ENCODE peak calls at places on chromosome 6, in four cellular contexts. T, N, H and P are unnamed samples.

GRCh38 chr6:148761532-148761951 is 14.7 kb downstream of the UST start:
- DNase-seq in T (no peak), N (peak; percentile 35), H (no peak), P (no peak)

GRCh38 chr6:169619650-169620049 is 82.2 kb downstream of the WDR27 start:
- DNase-seq in T (no peak), N (no peak), H (no peak), P (no peak)

GRCh38 chr6:47277702-47278101 is 32.0 kb downstream of the TNFRSF21 start:
- DNase-seq in T (no peak), N (no peak), H (no peak), P (no peak)

GRCh38 chr6:160520043-160520904 is 143.8 kb downstream of the LPA start:
- DNase-seq in T (peak; percentile 9), N (peak; percentile 79), H (peak; percentile 25), P (peak; percentile 49)

GRCh38 chr6:6090861-6091607 is 84.3 kb upstream of the NRN1 start:
- DNase-seq in T (no peak), N (no peak), H (no peak), P (no peak)

GRCh38 chr6:45436544-45437440 is 59.1 kb upstream of the SUPT3H start:
- DNase-seq in T (no peak), N (peak; percentile 9), H (peak; percentile 68), P (no peak)

GRCh38 chr6:148251286-148251685 is 91.4 kb upstream of the SASH1 start:
- DNase-seq in T (no peak), N (no peak), H (peak; percentile 42), P (no peak)

GRCh38 chr6:36998723-36999466 is 6.6 kb upstream of the FGD2 start:
- DNase-seq in T (no peak), N (no peak), H (no peak), P (no peak)

GRCh38 chr6:135451617-135452190 is 45.8 kb downstream of the AHI1 start:
- DNase-seq in T (no peak), N (no peak), H (peak; percentile 63), P (no peak)

GRCh38 chr6:13910443-13910842 is 14.3 kb upstream of the RNF182 start:
- DNase-seq in T (no peak), N (no peak), H (no peak), P (no peak)

GRCh38 chr6:70700922-70701876 is 33.5 kb downstream of the SMAP1 start:
- DNase-seq in T (no peak), N (no peak), H (no peak), P (peak; percentile 44)

GRCh38 chr6:165059032-165059431 is 250.4 kb downstream of the C6orf118 start:
- DNase-seq in T (no peak), N (no peak), H (no peak), P (no peak)

GRCh38 chr6:159642995-159643394 is 50.0 kb downstream of the SOD2 start:
- DNase-seq in T (no peak), N (no peak), H (no peak), P (no peak)

GRCh38 chr6:5271926-5272325 is 10.6 kb downstream of the FARS2 start:
- DNase-seq in T (no peak), N (no peak), H (no peak), P (no peak)

GRCh38 chr6:122749451-122750050 is 30.0 kb upstream of the FABP7 start:
- DNase-seq in T (no peak), N (no peak), H (no peak), P (no peak)

GRCh38 chr6:169700296-169700695 is 1.5 kb downstream of the WDR27 start:
- DNase-seq in T (no peak), N (no peak), H (peak; percentile 24), P (no peak)

GRCh38 chr6:2026133-2026532 is 219.3 kb downstream of the GMDS start:
- DNase-seq in T (no peak), N (no peak), H (no peak), P (no peak)

GRCh38 chr6:79065232-79065631 is 12.8 kb downstream of the PHIP start:
- DNase-seq in T (no peak), N (no peak), H (peak; percentile 49), P (no peak)

GRCh38 chr6:43933111-43933885 is 163.3 kb downstream of the VEGFA start:
- DNase-seq in T (no peak), N (no peak), H (no peak), P (no peak)

GRCh38 chr6:6005467-6006427 is 978 bp downstream of the NRN1 start:
- DNase-seq in T (no peak), N (no peak), H (peak; percentile 24), P (no peak)

GRCh38 chr6:168007592-168008338 is 10.3 kb downstream of the KIF25 start:
- DNase-seq in T (no peak), N (no peak), H (peak; percentile 60), P (no peak)

GRCh38 chr6:150830409-150831165 is 34.9 kb upstream of the MTHFD1L start:
- DNase-seq in T (no peak), N (no peak), H (no peak), P (no peak)

GRCh38 chr6:76885861-76886301 is 577.4 kb downstream of the HTR1B start:
- DNase-seq in T (peak; percentile 2), N (no peak), H (no peak), P (no peak)

GRCh38 chr6:157732007-157732406 is 91.0 kb upstream of the SNX9 start:
- DNase-seq in T (no peak), N (no peak), H (no peak), P (no peak)

GRCh38 chr6:94269256-94269655 is 849.9 kb upstream of the EPHA7 start:
- DNase-seq in T (no peak), N (no peak), H (no peak), P (no peak)

GRCh38 chr6:10412948-10413849 is 1.7 kb downstream of the TFAP2A start:
- DNase-seq in T (no peak), N (no peak), H (no peak), P (no peak)

GRCh38 chr6:55913213-55914195 is 38.1 kb upstream of the BMP5 start:
- DNase-seq in T (no peak), N (no peak), H (no peak), P (no peak)

GRCh38 chr6:134317471-134318131 is at the start of gene SGK1:
- DNase-seq in T (no peak), N (peak; percentile 32), H (peak; percentile 29), P (no peak)

GRCh38 chr6:80789912-80790635 is 683.6 kb downstream of the BCKDHB start:
- DNase-seq in T (no peak), N (no peak), H (no peak), P (peak; percentile 14)

GRCh38 chr6:7932625-7933024 is 22.0 kb upstream of the TXNDC5 start:
- DNase-seq in T (no peak), N (no peak), H (no peak), P (no peak)

DNA sequence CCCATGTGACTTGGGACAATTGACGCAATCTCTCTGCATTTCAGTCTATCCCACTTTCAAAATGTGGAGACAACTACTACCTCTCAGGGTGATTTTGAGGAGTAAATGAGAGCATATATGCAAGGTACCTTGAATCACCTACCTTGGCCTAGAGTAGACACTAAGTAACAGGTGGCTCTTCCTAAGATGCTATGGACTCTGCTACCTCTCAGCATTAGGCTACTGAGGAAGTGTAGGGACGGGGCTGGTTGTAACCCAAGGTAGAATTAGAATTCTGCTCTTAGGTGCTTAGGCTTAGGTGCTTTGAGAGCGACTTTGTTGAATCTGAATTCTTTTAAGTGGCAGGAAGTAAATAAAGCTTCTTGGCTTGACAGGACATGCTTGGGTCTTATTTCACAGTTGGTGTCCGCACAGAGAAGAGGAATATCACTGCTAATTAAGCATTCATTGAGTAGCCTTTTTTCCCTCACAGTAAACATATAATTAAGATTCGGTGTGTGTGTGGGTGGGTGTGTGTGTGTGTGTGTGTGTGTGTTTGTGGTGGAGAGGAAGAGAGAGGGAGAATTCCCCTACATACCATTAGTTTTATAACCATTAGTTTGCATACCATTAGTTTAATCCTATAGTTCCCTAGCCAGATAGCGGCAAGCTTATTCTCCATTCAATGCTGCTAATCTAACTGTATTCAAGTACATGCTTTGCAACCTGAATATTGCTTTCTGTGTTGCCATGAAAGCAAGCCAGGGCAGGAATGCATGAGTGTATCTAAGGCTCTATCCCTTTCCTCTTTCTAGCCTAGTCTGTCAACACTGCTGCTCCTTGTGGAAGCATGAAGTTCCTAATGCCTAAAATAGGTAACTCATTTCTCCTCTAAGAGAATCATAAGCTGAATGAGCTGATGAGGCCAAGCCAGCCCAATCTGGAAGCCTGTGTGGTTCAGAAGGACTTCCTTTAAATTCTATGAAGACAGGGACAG is 112.5 kb downstream of the IPCEF1 start:
- DNase-seq in T (no peak), N (no peak), H (no peak), P (no peak)
- H3K4me1 ChIP-seq in T (no peaks in the 10 kb centered on the region), N (peaks cover 68% of the 10 kb centered on the region), H (no peaks in the 10 kb centered on the region), P (no peaks in the 10 kb centered on the region)

GRCh38 chr6:71887006-71887743 is 825 bp downstream of the RIMS1 start:
- DNase-seq in T (no peak), N (no peak), H (peak; percentile 1), P (no peak)
- H3K4me3 ChIP-seq in T (peak overlapping the region; percentile 68), N (no peak overlapping the region), H (peak overlapping the region; percentile 8), P (peak overlapping the region; percentile 34)

DNA sequence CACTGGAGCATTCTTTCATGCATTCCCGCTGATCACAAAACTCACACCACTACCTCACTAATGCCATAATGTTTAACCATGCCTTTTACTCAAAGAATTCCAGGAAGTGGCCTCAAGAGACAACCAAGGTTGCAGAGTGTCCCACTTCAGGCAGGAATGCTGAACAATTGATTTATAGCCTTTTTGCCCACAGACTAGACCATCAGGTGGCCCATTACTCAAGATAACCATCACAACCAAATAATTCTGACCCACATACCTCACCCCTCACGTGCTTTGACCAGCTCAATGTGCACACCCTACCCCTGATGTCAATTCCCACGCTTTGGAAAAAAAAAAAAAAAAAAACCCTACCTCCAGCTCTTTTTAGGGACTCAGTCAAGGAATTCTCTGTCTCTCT is 220.6 kb upstream of the UFL1 start:
- DNase-seq in T (no peak), N (no peak), H (no peak), P (no peak)
- TF ChIP-seq CTCF in T (no peak), N (no peak), H (no peak), P (no peak)

GRCh38 chr6:138468320-138469015 is 30.8 kb downstream of the NHSL1 start:
- DNase-seq in T (no peak), N (no peak), H (no peak), P (no peak)
- H3K4me1 ChIP-seq in T (no peaks in the 10 kb centered on the region), N (no peaks in the 10 kb centered on the region), H (peaks cover 5% of the 10 kb centered on the region), P (no peaks in the 10 kb centered on the region)

DNA sequence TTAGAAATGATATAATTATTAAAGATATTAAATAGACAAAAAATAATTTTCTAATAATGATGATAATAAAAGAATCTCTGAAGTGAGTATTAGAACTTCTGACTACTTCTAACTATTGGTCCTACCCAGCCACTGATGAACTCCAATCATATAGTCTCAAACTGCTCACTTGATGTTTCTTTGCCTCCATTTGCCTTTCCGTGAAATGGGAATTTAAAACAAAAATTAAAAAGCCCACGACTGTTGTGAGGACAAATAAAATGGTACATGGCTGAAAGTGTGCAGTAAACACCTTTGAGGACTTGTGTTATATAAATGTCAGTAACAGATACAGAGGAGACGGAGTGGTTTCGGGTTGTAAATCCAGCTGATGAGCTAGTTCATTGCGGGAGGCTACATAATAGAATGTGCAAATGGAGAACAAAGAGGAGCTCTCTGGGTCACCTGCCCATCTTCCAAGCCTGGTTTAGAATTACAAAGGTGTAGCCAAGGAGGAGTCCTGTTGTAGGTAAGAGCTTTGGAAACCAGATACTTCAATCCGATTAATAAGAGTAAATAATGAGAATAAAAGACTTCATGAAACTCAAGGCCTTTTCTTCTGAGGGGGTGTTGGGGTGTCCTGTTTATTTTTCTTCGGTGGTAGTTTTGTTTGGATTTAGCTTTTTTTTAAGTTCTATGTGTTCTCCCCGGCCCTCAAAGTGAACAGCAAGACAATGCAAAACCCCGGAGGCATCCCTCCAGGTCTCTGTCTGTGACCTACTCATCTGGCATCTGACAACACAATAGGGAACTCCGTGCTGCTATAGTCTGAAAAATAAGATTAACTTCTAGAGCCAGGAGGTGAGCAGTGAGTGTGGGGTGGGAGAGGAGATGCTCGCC is 4.4 kb upstream of the PXDC1 start:
- DNase-seq in T (no peak), N (no peak), H (no peak), P (no peak)
- H3K4me3 ChIP-seq in T (no peak overlapping the region), N (no peak overlapping the region), H (no peak overlapping the region), P (no peak overlapping the region)